ENCODE peak calls at places on chromosomes 7 and 10, in ten cellular contexts. N is cardiac muscle cell; D is activated CD8-positive, alpha-beta T cell treated with anti-CD3 and anti-CD28 coated beads for 36 hours; S is lower lobe of right lung; Y is nephron progenitor cell; O is H1; X is CD4-positive, alpha-beta T cell; H is left lung; P is AG04449; F is heart left ventricle. Z is an unnamed sample.

GRCh38 chr10:70430489-70431445 is 10.7 kb downstream of the NODAL start:
- DNase-seq in S (no peak), N (peak), H (peak), X (no peak), F (peak), Y (no peak), O (no peak), P (no peak), D (no peak), Z (no peak)

GRCh38 chr10:102624751-102625330 is 19.4 kb upstream of the TRIM8 start:
- DNase-seq in X (no peak), Y (no peak), D (no peak), F (no peak), N (peak), P (no peak), H (peak), O (no peak), S (peak), Z (no peak)

GRCh38 chr7:149598721-149599308 is 101.2 kb upstream of the ZNF746 start:
- DNase-seq in S (no peak), H (no peak), Y (no peak), D (peak), X (no peak), O (peak), F (no peak), N (peak), P (no peak), Z (peak)

GRCh38 chr7:12839508-12840153 is 152.2 kb downstream of the ARL4A start:
- DNase-seq in X (no peak), D (no peak), S (no peak), H (no peak), N (no peak), Y (peak), F (no peak), O (peak), P (no peak), Z (no peak)

GRCh38 chr10:93711891-93712290 is 9.5 kb upstream of the FRA10AC1 start:
- DNase-seq in S (no peak), F (no peak), N (peak), H (no peak), D (no peak), P (no peak), X (no peak), Y (no peak), O (no peak), Z (no peak)

GRCh38 chr10:35184527-35185171 is 58.0 kb downstream of the CREM start:
- DNase-seq in O (no peak), F (no peak), D (no peak), X (no peak), N (no peak), P (no peak), H (no peak), Y (no peak), S (no peak), Z (peak)

GRCh38 chr7:34807548-34808340 is 149.7 kb downstream of the NPSR1 start:
- DNase-seq in F (no peak), O (no peak), N (no peak), H (no peak), D (no peak), S (no peak), P (no peak), X (no peak), Y (no peak), Z (no peak)

GRCh38 chr7:22176791-22177412 is 180.1 kb downstream of the RAPGEF5 start:
- DNase-seq in S (no peak), N (no peak), H (no peak), X (no peak), P (no peak), D (no peak), Y (no peak), O (no peak), F (no peak), Z (no peak)

GRCh38 chr7:27200761-27201230 is 905 bp upstream of the HOXA13 start:
- DNase-seq in H (no peak), S (no peak), N (no peak), P (no peak), Y (no peak), O (no peak), D (no peak), X (no peak), F (no peak), Z (no peak)

GRCh38 chr10:63133787-63134557 is 844 bp downstream of the NRBF2 start:
- DNase-seq in N (peak), H (no peak), S (no peak), F (no peak), X (no peak), Y (no peak), O (no peak), P (no peak), D (no peak), Z (peak)

GRCh38 chr10:83817797-83818196 is 321.5 kb upstream of the GHITM start:
- DNase-seq in S (no peak), X (no peak), Y (no peak), P (no peak), O (no peak), H (no peak), F (no peak), D (no peak), N (no peak), Z (no peak)

GRCh38 chr7:139118234-139118802 is 8.8 kb upstream of the ZC3HAV1 start:
- DNase-seq in H (no peak), Y (no peak), N (peak), F (no peak), D (peak), P (no peak), O (no peak), S (no peak), X (no peak), Z (peak)

GRCh38 chr10:77245953-77246352 is 391.7 kb downstream of the KCNMA1 start:
- DNase-seq in H (no peak), S (no peak), D (no peak), P (no peak), F (no peak), Y (no peak), O (no peak), N (peak), X (no peak), Z (no peak)

GRCh38 chr10:110864662-110865140 is 7.0 kb upstream of the PDCD4 start:
- DNase-seq in D (peak), O (no peak), X (no peak), H (no peak), N (no peak), S (no peak), F (no peak), Y (no peak), P (no peak), Z (peak)

GRCh38 chr7:50391386-50391785 is 58.8 kb downstream of the FIGNL1 start:
- DNase-seq in D (no peak), Y (no peak), P (no peak), F (no peak), H (no peak), X (no peak), O (no peak), N (no peak), S (no peak), Z (no peak)

GRCh38 chr7:40808409-40808942 is 673.7 kb downstream of the SUGCT start:
- DNase-seq in D (no peak), H (no peak), Y (no peak), F (no peak), X (no peak), O (no peak), S (no peak), N (peak), P (peak), Z (no peak)

GRCh38 chr7:30276203-30276900 is 8.0 kb upstream of the ZNRF2 start:
- DNase-seq in O (peak), X (peak), D (peak), H (no peak), F (peak), S (no peak), Y (peak), P (peak), N (peak), Z (peak)

GRCh38 chr7:118839544-118839943 is 615.0 kb downstream of the ANKRD7 start:
- DNase-seq in Y (no peak), S (no peak), H (no peak), F (no peak), X (no peak), O (no peak), D (no peak), P (no peak), N (no peak), Z (no peak)

GRCh38 chr7:120990468-120991118 is 2.1 kb downstream of the CPED1 start:
- DNase-seq in Y (no peak), X (no peak), F (no peak), D (no peak), O (no peak), N (no peak), H (no peak), P (no peak), S (no peak), Z (no peak)

GRCh38 chr7:26197153-26198115 is 3.1 kb downstream of the HNRNPA2B1 start:
- DNase-seq in P (no peak), H (no peak), S (no peak), Y (no peak), D (no peak), X (no peak), O (no peak), F (no peak), N (no peak), Z (no peak)

GRCh38 chr7:155356323-155357105 is 58.8 kb downstream of the INSIG1 start:
- DNase-seq in O (no peak), N (no peak), D (no peak), Y (no peak), X (no peak), F (no peak), H (peak), S (peak), P (no peak), Z (no peak)

GRCh38 chr10:121168513-121169216 is 317.5 kb downstream of the WDR11 start:
- DNase-seq in O (peak), N (no peak), S (no peak), Y (no peak), D (no peak), F (no peak), H (no peak), P (no peak), X (no peak), Z (no peak)

GRCh38 chr7:151242181-151243044 is 6.1 kb downstream of the SMARCD3 start:
- DNase-seq in H (no peak), N (no peak), O (no peak), P (no peak), S (no peak), F (no peak), Y (no peak), X (no peak), D (no peak), Z (no peak)

GRCh38 chr10:123835575-123835974 is 56.0 kb downstream of the CPXM2 start:
- DNase-seq in X (no peak), S (no peak), N (no peak), P (no peak), Y (no peak), O (no peak), D (no peak), H (no peak), F (no peak), Z (peak)

GRCh38 chr7:55965805-55966421 is 1.5 kb downstream of the NIPSNAP2 start:
- DNase-seq in D (no peak), H (no peak), N (no peak), P (no peak), S (no peak), O (no peak), Y (no peak), F (peak), X (no peak), Z (no peak)

GRCh38 chr10:87818505-87819273 is 663 bp upstream of the ATAD1 start:
- DNase-seq in D (peak), O (no peak), H (peak), N (peak), Y (no peak), P (no peak), F (peak), S (no peak), X (peak), Z (peak)

GRCh38 chr7:86815556-86815955 is 171.8 kb downstream of the GRM3 start:
- DNase-seq in S (no peak), N (no peak), P (no peak), H (no peak), D (no peak), X (no peak), Y (no peak), O (no peak), F (no peak), Z (no peak)

GRCh38 chr10:129522041-129522585 is 55.1 kb downstream of the MGMT start:
- DNase-seq in N (no peak), P (no peak), D (no peak), O (no peak), H (no peak), F (no peak), S (no peak), Y (no peak), X (no peak), Z (no peak)

GRCh38 chr7:149071641-149072437 is 18.7 kb downstream of the ZNF786 start:
- DNase-seq in P (no peak), Y (peak), F (no peak), X (peak), H (no peak), N (no peak), D (peak), O (peak), S (no peak), Z (peak)

GRCh38 chr7:70017371-70017770 is 419.1 kb downstream of the AUTS2 start:
- DNase-seq in D (no peak), O (no peak), N (no peak), P (no peak), F (no peak), Y (no peak), H (no peak), S (no peak), X (no peak), Z (no peak)

GRCh38 chr10:124119216-124119615 is 25.8 kb upstream of the CHST15 start:
- DNase-seq in P (no peak), S (no peak), H (no peak), N (no peak), O (no peak), F (no peak), X (no peak), D (no peak), Y (no peak), Z (no peak)

GRCh38 chr10:13206546-13207443 is 27.4 kb downstream of the UCMA start:
- DNase-seq in D (peak), F (no peak), P (no peak), N (peak), X (no peak), H (no peak), S (no peak), Y (peak), O (no peak), Z (no peak)

GRCh38 chr10:99234067-99234738 is 1.4 kb downstream of the HPSE2 start:
- DNase-seq in H (peak), D (peak), F (peak), O (peak), P (no peak), Y (peak), S (peak), X (no peak), N (peak), Z (peak)

GRCh38 chr10:101536800-101537199 is 51.3 kb downstream of the POLL start:
- DNase-seq in O (no peak), Y (no peak), X (no peak), N (peak), S (no peak), P (no peak), H (no peak), D (no peak), F (no peak), Z (peak)

GRCh38 chr7:6729492-6730342 is 23.0 kb upstream of the ZNF12 start:
- DNase-seq in Y (peak), N (peak), X (peak), H (peak), F (peak), S (peak), P (peak), O (peak), D (peak), Z (peak)
- TF ChIP-seq CTCF in Y (no peak), N (no peak), X (no peak), H (no peak), F (peak), S (no peak), P (no peak), O (no peak), D (no peak), Z (no peak)

DNA sequence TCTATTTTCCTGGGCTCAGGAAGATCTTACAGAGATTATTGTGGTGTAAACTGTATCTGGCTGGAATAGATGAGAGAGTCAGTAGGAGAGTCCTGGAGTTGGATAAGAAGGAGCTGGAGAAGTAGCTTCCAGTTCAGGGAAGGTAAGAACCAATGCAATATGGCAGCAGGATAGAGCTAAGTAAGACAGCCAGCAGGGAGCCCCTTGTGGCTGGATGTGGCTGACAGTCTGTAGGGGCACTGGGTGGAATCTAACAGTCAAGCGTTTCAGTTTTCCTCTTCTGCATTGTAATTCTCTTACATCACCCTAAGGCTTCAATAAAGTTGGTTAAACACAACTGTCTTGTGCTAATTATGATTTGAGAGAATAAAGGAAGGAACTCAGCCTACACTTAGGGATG is 105.8 kb upstream of the EEPD1 start:
- DNase-seq in P (no peak), O (no peak), F (no peak), D (no peak), X (no peak), N (peak), H (no peak), S (no peak), Y (no peak), Z (no peak)
- TF ChIP-seq CTCF in P (peak), O (peak), F (no peak), D (no peak), X (no peak), N (peak), H (no peak), S (no peak), Y (no peak), Z (no peak)

DNA sequence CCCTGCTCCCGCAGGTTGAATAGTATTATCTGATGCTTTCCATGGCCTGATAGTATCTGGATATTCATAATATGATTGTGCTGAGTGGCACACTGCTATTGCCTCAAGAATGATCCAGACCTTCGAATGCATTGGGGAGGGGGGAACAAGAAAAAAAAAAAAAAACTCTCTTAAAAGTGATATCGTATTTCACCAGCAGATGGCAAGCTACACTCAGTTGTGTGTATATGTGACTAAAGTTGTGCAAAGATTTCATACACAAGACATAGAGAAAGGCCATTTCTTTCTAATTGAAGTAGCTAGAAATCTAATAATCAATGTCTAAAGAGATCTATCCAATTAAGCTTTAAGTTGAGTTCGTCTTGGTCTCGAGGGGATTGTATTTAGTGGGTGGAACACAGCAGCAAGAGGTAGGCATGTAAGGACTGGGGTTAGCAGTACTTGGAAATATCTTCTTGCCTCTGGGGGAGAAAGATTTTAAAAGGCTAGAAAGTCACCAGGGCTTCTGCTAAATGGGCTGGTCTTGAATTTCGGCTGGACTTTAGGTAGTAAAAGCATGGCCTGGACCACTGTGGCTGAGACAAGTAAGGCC is 15.3 kb downstream of the SFRP4 start:
- DNase-seq in H (no peak), N (peak), D (no peak), P (no peak), X (no peak), F (no peak), S (no peak), O (no peak), Y (no peak), Z (peak)
- TF ChIP-seq CTCF in H (peak), N (peak), D (no peak), P (peak), X (no peak), F (peak), S (peak), O (peak), Y (peak), Z (peak)

GRCh38 chr10:96720422-96721206 is at the start of gene PIK3AP1:
- DNase-seq in P (no peak), D (peak), F (peak), Y (peak), X (no peak), S (peak), H (peak), O (peak), N (peak), Z (peak)
- TF ChIP-seq CTCF in P (no peak), D (no peak), F (no peak), Y (no peak), X (peak), S (no peak), H (no peak), O (no peak), N (no peak), Z (no peak)

GRCh38 chr10:133090101-133090500 is 2.4 kb downstream of the ADGRA1 start:
- DNase-seq in H (no peak), S (no peak), P (no peak), D (no peak), F (no peak), O (no peak), Y (no peak), N (no peak), X (no peak), Z (no peak)

GRCh38 chr10:133087679-133088523 is at the start of gene ADGRA1:
- DNase-seq in P (no peak), N (no peak), O (no peak), F (no peak), Y (peak), X (no peak), S (no peak), H (no peak), D (no peak), Z (no peak)

GRCh38 chr10:133087045-133087678 is 562 bp upstream of the ADGRA1 start:
- DNase-seq in O (no peak), N (no peak), D (no peak), H (no peak), X (no peak), S (no peak), Y (no peak), F (no peak), P (no peak), Z (no peak)

GRCh38 chr10:133089461-133089800 is 1.7 kb downstream of the ADGRA1 start:
- DNase-seq in S (no peak), H (no peak), X (no peak), P (no peak), F (no peak), Y (no peak), D (no peak), O (no peak), N (no peak), Z (no peak)

GRCh38 chr10:133088524-133089460 is 1.1 kb downstream of the ADGRA1 start:
- DNase-seq in O (no peak), Y (peak), N (no peak), D (no peak), S (no peak), F (no peak), H (no peak), P (no peak), X (no peak), Z (no peak)
- TF ChIP-seq CTCF in O (no peak), Y (no peak), N (no peak), D (no peak), S (no peak), F (no peak), H (no peak), P (no peak), X (no peak), Z (no peak)

GRCh38 chr10:43046288-43046991 is 30.4 kb upstream of the RET start:
- DNase-seq in S (peak), O (no peak), P (no peak), N (no peak), X (no peak), F (peak), D (no peak), Y (peak), H (peak), Z (no peak)
- TF ChIP-seq CTCF in S (no peak), O (no peak), P (no peak), N (no peak), X (no peak), F (no peak), D (no peak), Y (no peak), H (no peak), Z (no peak)